ENCODE peak calls at places on chromosome 3, in six cellular contexts. W is GM23338, Y is cardiac muscle cell, F is lower lobe of right lung, J is stomach, T is left ventricle myocardium inferior. B is an unnamed sample.

GRCh38 chr3:66406841-66407240 is 94.0 kb downstream of the LRIG1 start:
- DNase-seq in T (no peak), Y (no peak), J (no peak), F (no peak), W (no peak), B (no peak)

GRCh38 chr3:52366527-52366926 is 50.4 kb downstream of the DNAH1 start:
- DNase-seq in W (no peak), T (no peak), Y (no peak), J (no peak), F (no peak), B (no peak)

GRCh38 chr3:61627768-61628185 is 66.4 kb downstream of the PTPRG start:
- DNase-seq in F (no peak), Y (no peak), T (no peak), J (no peak), W (no peak), B (no peak)

GRCh38 chr3:8851703-8852102 is 82.3 kb upstream of the OXTR start:
- DNase-seq in Y (no peak), F (no peak), T (no peak), W (no peak), J (no peak), B (no peak)

GRCh38 chr3:45826321-45826720 is 15.6 kb downstream of the LZTFL1 start:
- DNase-seq in T (no peak), J (no peak), Y (no peak), F (no peak), W (no peak), B (no peak)

GRCh38 chr3:79086514-79086913 is 681.3 kb downstream of the ROBO1 start:
- DNase-seq in T (no peak), Y (peak), J (peak), W (peak), F (no peak), B (peak)

GRCh38 chr3:158168996-158169573 is 59.2 kb downstream of the RSRC1 start:
- DNase-seq in F (no peak), J (no peak), W (no peak), T (no peak), Y (no peak), B (no peak)

GRCh38 chr3:108296239-108296638 is at the start of gene HHLA2:
- DNase-seq in J (no peak), T (no peak), Y (no peak), F (no peak), W (no peak), B (no peak)

GRCh38 chr3:46670000-46670890 is 23.2 kb downstream of the ALS2CL start:
- DNase-seq in Y (no peak), F (peak), T (peak), W (no peak), J (peak), B (no peak)

GRCh38 chr3:15520185-15520584 is 1.3 kb downstream of the COLQ start:
- DNase-seq in W (no peak), Y (no peak), F (no peak), J (no peak), T (no peak), B (peak)

GRCh38 chr3:116302087-116302747 is 143.1 kb downstream of the LSAMP start:
- DNase-seq in T (no peak), Y (no peak), W (no peak), F (no peak), J (no peak), B (no peak)

GRCh38 chr3:177483182-177483967 is 286.1 kb upstream of the TBL1XR1 start:
- DNase-seq in J (no peak), F (no peak), W (peak), Y (no peak), T (no peak), B (no peak)
- TF ChIP-seq CTCF in J (no peak), F (no peak), W (peak), Y (peak), T (peak), B (peak)

GRCh38 chr3:32395451-32395970 is 3.9 kb downstream of the CMTM7 start:
- DNase-seq in J (no peak), Y (no peak), F (no peak), W (no peak), T (no peak), B (no peak)
- H3K4me3 ChIP-seq in J (no peak), Y (no peak), F (no peak), W (no peak), T (no peak), B (no peak)

GRCh38 chr3:104632947-104633346 is 733.8 kb upstream of the ALCAM start:
- DNase-seq in J (no peak), T (no peak), F (no peak), Y (no peak), W (no peak), B (no peak)

GRCh38 chr3:104632521-104632920 is 734.2 kb upstream of the ALCAM start:
- DNase-seq in T (no peak), W (no peak), Y (no peak), J (no peak), F (no peak), B (no peak)

GRCh38 chr3:104631254-104631653 is 735.5 kb upstream of the ALCAM start:
- DNase-seq in T (no peak), Y (no peak), W (peak), F (no peak), J (no peak), B (no peak)

DNA sequence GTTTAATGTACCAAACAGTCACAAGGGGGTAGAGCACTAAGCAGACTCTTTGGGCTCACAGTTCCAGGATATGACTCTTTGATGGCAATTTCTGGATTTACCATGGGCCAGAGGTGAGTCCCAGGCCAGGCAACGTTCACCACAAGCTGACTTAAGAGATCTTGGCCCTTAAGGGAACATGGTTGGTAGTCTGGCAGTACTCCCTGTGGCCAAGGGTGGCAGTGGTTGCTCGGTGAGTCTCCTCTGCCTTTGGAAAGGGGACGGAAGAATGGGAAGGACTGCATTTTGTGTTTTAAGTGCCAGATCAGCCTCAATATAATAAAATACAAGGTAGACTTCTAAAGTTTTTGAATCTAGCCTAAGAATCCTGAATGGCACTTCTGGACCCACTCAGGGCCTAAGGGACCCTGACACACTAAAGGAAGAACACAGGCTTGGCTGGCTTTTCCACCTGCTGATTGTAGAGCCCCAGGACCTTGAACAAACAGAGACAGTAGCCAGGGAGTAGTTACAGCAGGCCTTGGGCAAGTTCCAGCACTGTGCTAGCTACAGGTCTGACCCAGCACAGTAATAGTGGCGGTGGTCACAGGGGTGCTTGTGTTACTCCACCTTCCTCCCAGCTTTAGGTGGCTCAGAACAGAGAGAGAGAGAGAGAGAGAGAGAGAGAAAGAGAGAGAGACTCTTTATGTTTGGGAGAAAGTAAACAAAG is 730.7 kb upstream of the ALCAM start:
- DNase-seq in T (no peak), Y (no peak), J (peak), F (no peak), W (peak), B (no peak)
- TF ChIP-seq CTCF in T (no peak), Y (peak), J (no peak), F (no peak), W (peak), B (no peak)

GRCh38 chr3:63967675-63968611 is 55.4 kb downstream of the PSMD6 start:
- DNase-seq in F (no peak), T (peak), W (no peak), J (no peak), Y (peak), B (no peak)

GRCh38 chr3:63970596-63971468 is 52.5 kb downstream of the PSMD6 start:
- DNase-seq in J (no peak), T (no peak), W (peak), Y (peak), F (no peak), B (no peak)

GRCh38 chr3:63966871-63967270 is 54.7 kb upstream of the SCAANT1 start:
- DNase-seq in T (no peak), W (no peak), J (no peak), Y (no peak), F (no peak), B (no peak)

GRCh38 chr3:63969866-63970265 is 53.4 kb downstream of the PSMD6 start:
- DNase-seq in W (no peak), J (no peak), T (no peak), F (no peak), Y (no peak), B (no peak)

DNA sequence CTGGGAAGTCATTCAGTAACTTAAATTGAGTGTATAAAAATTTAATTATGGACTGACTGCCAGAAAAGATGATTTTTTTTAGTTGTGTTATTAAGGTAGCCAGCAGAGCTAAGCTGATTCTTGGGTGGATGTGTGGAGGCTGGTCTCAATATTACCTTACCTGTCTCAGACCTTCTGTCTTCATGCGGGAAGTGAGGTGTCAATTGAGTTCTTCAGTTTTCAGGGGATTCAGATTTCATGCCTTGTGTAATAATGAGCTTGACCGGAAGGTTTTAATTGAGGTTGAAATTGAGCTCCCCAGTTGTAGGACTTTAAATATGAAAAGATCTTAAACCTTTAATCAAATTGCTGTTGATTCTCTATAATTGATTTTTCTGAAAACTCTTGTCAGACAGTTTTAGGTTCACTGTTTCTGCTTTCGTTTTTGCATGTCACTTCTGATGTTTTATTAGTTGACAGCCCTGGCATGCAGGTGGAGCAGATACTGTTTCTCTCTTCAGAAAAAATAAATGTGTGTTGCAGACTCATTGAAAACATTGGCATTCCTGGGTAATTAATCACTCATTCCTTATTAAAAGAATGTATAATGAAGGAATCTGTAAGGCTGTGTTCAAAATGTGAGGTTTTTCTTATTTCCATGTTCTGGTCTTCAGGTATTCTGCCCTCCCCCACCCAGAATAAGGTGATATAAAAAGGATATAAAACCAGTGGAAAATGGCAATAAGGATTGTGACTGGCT is 54.5 kb downstream of the PSMD6 start:
- DNase-seq in F (no peak), Y (no peak), T (no peak), W (no peak), J (no peak), B (no peak)
- H3K4me3 ChIP-seq in F (peak), Y (no peak), T (peak), W (peak), J (peak), B (peak)

GRCh38 chr3:148950806-148951205 is 40.5 kb upstream of the GYG1 start:
- DNase-seq in F (no peak), T (no peak), Y (no peak), W (peak), J (no peak), B (no peak)
- TF ChIP-seq CTCF in F (no peak), T (peak), Y (peak), W (peak), J (peak), B (peak)

GRCh38 chr3:169818330-169818729 is 5.6 kb upstream of the LRRC34 start:
- DNase-seq in W (no peak), T (no peak), F (no peak), J (no peak), Y (no peak), B (no peak)

GRCh38 chr3:169825316-169825715 is 12.6 kb upstream of the LRRC34 start:
- DNase-seq in Y (no peak), T (no peak), F (no peak), J (no peak), W (no peak), B (peak)

GRCh38 chr3:169822540-169822939 is 9.8 kb upstream of the LRRC34 start:
- DNase-seq in T (no peak), J (no peak), Y (no peak), F (no peak), W (no peak), B (no peak)

GRCh38 chr3:169822091-169822490 is 9.4 kb upstream of the LRRC34 start:
- DNase-seq in J (no peak), F (no peak), T (no peak), Y (no peak), W (no peak), B (no peak)

GRCh38 chr3:169822983-169823382 is 10.3 kb upstream of the LRRC34 start:
- DNase-seq in T (no peak), W (no peak), J (no peak), Y (no peak), F (no peak), B (no peak)
- H3K4me3 ChIP-seq in T (no peak), W (no peak), J (no peak), Y (no peak), F (no peak), B (no peak)

DNA sequence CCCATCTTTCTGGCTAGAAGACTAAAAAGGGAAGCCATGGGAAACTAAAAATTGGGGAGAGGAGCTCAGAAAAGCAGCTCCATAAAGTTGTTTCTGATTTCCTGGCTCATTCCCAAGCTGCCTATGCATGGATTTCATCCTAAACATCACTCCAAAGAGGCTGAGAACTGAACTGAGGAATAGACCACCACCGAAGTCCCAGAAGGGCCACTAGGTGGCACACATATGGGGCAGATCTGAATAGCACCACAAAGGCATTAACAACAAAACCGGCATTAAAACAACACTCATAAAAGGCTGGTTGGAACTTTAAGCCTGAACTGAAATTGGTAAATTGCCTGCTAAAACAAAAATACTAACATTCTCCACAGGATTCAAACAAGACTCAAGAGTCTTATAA is 106.3 kb downstream of the PLD1 start:
- DNase-seq in F (no peak), J (peak), Y (no peak), W (peak), T (no peak), B (no peak)
- TF ChIP-seq CTCF in F (peak), J (peak), Y (peak), W (peak), T (peak), B (peak)

DNA sequence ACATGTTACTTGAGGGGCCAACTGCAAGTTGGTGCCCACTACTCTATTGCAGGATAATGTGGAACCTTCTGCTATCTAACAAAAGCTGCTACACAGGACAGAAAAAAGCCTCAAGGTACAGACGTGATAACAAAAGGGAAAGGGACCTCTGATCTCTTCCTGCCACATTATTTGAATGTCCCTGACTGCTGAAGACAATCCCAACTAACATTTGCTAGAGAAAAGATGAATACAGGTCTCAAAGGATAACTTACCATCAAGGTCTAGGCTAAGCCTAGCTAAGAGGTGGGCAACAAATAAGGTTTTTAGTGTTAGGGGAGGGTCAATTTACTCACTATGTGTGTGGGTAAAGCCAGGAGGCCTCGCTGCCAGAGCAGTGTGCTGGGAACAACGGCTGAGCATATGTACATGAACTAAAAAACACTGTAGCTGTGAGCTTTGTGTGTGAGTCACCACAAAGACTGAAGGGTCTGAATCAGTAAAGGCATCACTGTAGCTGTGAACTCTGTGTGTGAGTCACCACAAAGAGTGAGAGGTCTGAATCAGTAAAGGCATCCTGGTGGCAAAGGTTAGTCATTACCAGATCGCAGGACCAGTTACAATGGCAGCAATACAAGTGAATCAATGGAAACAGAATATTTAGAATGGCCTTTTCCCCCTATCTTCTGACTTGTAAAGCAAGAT is 111.7 kb downstream of the LMLN start:
- DNase-seq in J (no peak), T (no peak), Y (no peak), F (no peak), W (peak), B (peak)
- H3K4me3 ChIP-seq in J (no peak), T (no peak), Y (no peak), F (no peak), W (no peak), B (no peak)

B was measured in retinal pigment epithelial cell.